ENCODE peak calls at places on chromosomes 7 and 10, in eight cellular contexts. L, M, Y, Q, W, I, T and Z are unnamed samples.

GRCh38 chr10:3805791-3806381 is 20.9 kb upstream of the KLF6 start:
- DNase-seq in L (no peak), M (peak; percentile 77), Y (peak; percentile 61), Q (no peak), W (peak; percentile 78), I (no peak), T (no peak), Z (peak; percentile 91)

GRCh38 chr7:92119213-92119759 is 15.0 kb downstream of the CYP51A1 start:
- DNase-seq in L (no peak), M (no peak), Y (no peak), Q (no peak), W (no peak), I (no peak), T (no peak), Z (no peak)

GRCh38 chr10:132908621-132909295 is 33.6 kb downstream of the CFAP46 start:
- DNase-seq in L (no peak), M (no peak), Y (no peak), Q (peak; percentile 8), W (no peak), I (peak; percentile 7), T (no peak), Z (no peak)

GRCh38 chr7:44776211-44776610 is 20.3 kb upstream of the PPIA start:
- DNase-seq in L (no peak), M (no peak), Y (no peak), Q (no peak), W (no peak), I (no peak), T (no peak), Z (no peak)

GRCh38 chr7:100483728-100484635 is at the start of gene NYAP1:
- DNase-seq in L (peak; percentile 53), M (peak; percentile 27), Y (peak; percentile 72), Q (peak; percentile 51), W (peak; percentile 48), I (peak; percentile 80), T (peak; percentile 66), Z (no peak)

GRCh38 chr10:23351914-23352313 is 7.3 kb upstream of the C10orf67 start:
- DNase-seq in L (no peak), M (peak; percentile 83), Y (no peak), Q (no peak), W (no peak), I (no peak), T (no peak), Z (no peak)

GRCh38 chr10:89838002-89838615 is 136.7 kb downstream of the KIF20B start:
- DNase-seq in L (no peak), M (no peak), Y (no peak), Q (no peak), W (no peak), I (no peak), T (no peak), Z (peak; percentile 86)

GRCh38 chr10:80066809-80067208 is 11.7 kb upstream of the TMEM254 start:
- DNase-seq in L (no peak), M (no peak), Y (no peak), Q (no peak), W (no peak), I (no peak), T (no peak), Z (no peak)

GRCh38 chr7:141220263-141220662 is 146.4 kb downstream of the TMEM178B start:
- DNase-seq in L (no peak), M (no peak), Y (no peak), Q (no peak), W (no peak), I (no peak), T (peak; percentile 22), Z (no peak)

GRCh38 chr10:71661942-71662341 is 57.6 kb downstream of the C10orf105 start:
- DNase-seq in L (no peak), M (no peak), Y (peak; percentile 34), Q (no peak), W (no peak), I (no peak), T (no peak), Z (no peak)

GRCh38 chr10:71665456-71665855 is 54.1 kb downstream of the C10orf105 start:
- DNase-seq in L (no peak), M (no peak), Y (no peak), Q (no peak), W (no peak), I (no peak), T (no peak), Z (no peak)

GRCh38 chr10:71663311-71663710 is 56.3 kb downstream of the C10orf105 start:
- DNase-seq in L (no peak), M (no peak), Y (peak; percentile 49), Q (no peak), W (no peak), I (no peak), T (no peak), Z (no peak)

GRCh38 chr10:71666607-71667373 is 52.8 kb downstream of the C10orf105 start:
- DNase-seq in L (no peak), M (no peak), Y (no peak), Q (no peak), W (no peak), I (no peak), T (peak; percentile 20), Z (no peak)

DNA sequence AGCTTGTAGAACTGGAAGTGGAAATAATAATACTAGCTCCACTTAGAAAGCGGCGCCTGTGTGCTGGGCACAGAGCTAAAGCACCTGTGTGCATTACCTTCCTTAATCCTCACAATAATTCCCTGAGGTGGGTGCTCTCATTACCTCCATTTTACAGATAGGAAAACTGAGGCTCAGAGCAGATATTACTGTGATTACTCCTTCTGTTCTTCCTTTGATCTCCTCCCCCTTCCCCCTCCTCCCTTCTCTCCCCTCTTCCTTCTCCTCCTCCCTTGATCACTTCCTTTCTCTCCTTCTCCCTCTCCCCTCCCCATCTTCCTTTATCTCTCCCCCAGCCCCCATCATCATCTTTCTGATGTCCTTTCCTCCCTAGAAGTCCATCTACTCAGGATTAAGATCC is 55.0 kb downstream of the C10orf105 start:
- DNase-seq in L (no peak), M (no peak), Y (no peak), Q (no peak), W (no peak), I (no peak), T (no peak), Z (no peak)
- TF ChIP-seq POLR2A in L (no peak), M (no peak), Y (no peak), Q (no peak), W (no peak), I (no peak), T (no peak), Z (no peak)

GRCh38 chr7:148802101-148802493 is 82.0 kb downstream of the EZH2 start:
- DNase-seq in L (no peak), M (no peak), Y (no peak), Q (no peak), W (no peak), I (no peak), T (no peak), Z (no peak)

GRCh38 chr7:148804343-148805234 is 79.5 kb downstream of the EZH2 start:
- DNase-seq in L (no peak), M (no peak), Y (no peak), Q (no peak), W (no peak), I (no peak), T (no peak), Z (no peak)

GRCh38 chr7:148800677-148801076 is 83.4 kb downstream of the EZH2 start:
- DNase-seq in L (no peak), M (no peak), Y (no peak), Q (no peak), W (no peak), I (no peak), T (no peak), Z (no peak)

GRCh38 chr7:148799893-148800545 is 84.1 kb downstream of the EZH2 start:
- DNase-seq in L (no peak), M (no peak), Y (no peak), Q (no peak), W (no peak), I (no peak), T (no peak), Z (no peak)

GRCh38 chr7:148803094-148803493 is 81.0 kb downstream of the EZH2 start:
- DNase-seq in L (no peak), M (no peak), Y (no peak), Q (no peak), W (no peak), I (no peak), T (no peak), Z (no peak)
- H3K36me3 ChIP-seq in L (peaks cover 37% of the 10 kb centered on the region), M (peaks cover 53% of the 10 kb centered on the region), Y (no peaks in the 10 kb centered on the region), Q (peaks cover 41% of the 10 kb centered on the region), W (peaks cover 6% of the 10 kb centered on the region), I (no peaks in the 10 kb centered on the region), T (peaks cover 35% of the 10 kb centered on the region), Z (peaks cover 58% of the 10 kb centered on the region)

GRCh38 chr10:30979956-30980355 is 51.7 kb downstream of the ZNF438 start:
- DNase-seq in L (no peak), M (no peak), Y (no peak), Q (no peak), W (no peak), I (no peak), T (no peak), Z (no peak)

GRCh38 chr10:30985552-30985951 is 46.1 kb downstream of the ZNF438 start:
- DNase-seq in L (no peak), M (peak; percentile 62), Y (no peak), Q (no peak), W (no peak), I (no peak), T (no peak), Z (no peak)

GRCh38 chr10:30984563-30985328 is 46.9 kb downstream of the ZNF438 start:
- DNase-seq in L (no peak), M (no peak), Y (no peak), Q (no peak), W (no peak), I (no peak), T (no peak), Z (no peak)

GRCh38 chr10:30977385-30977784 is 54.3 kb downstream of the ZNF438 start:
- DNase-seq in L (no peak), M (peak; percentile 47), Y (no peak), Q (no peak), W (no peak), I (no peak), T (no peak), Z (no peak)

GRCh38 chr10:30980951-30981616 is 50.6 kb downstream of the ZNF438 start:
- DNase-seq in L (peak; percentile 78), M (peak; percentile 63), Y (peak; percentile 33), Q (peak; percentile 45), W (peak; percentile 83), I (no peak), T (peak; percentile 87), Z (no peak)
- H3K27ac ChIP-seq in L (no peak overlapping the region), M (no peak overlapping the region), Y (peak overlapping the region; percentile 51), Q (peak overlapping the region; percentile 8), W (no peak overlapping the region), I (no peak overlapping the region), T (peak overlapping the region; percentile 61), Z (peak overlapping the region; percentile 56)

GRCh38 chr7:99380823-99381663 is 6.5 kb downstream of the ARPC1B start:
- DNase-seq in L (peak; percentile 44), M (no peak), Y (peak; percentile 57), Q (peak; percentile 54), W (no peak), I (no peak), T (no peak), Z (no peak)
- TF ChIP-seq POLR2A in L (no peak), M (no peak), Y (peak; percentile 8), Q (no peak), W (no peak), I (no peak), T (no peak), Z (no peak)